ENCODE peak calls at places on chromosome 7, in ten cellular contexts. D, N, E, T, A, Q, B, Y, J and G are unnamed samples.

GRCh38 chr7:142443614-142444013 is 185.8 kb upstream of the PRSS58 start:
- DNase-seq in D (no peak), N (no peak), E (no peak), T (no peak), A (no peak), Q (no peak), B (no peak), Y (no peak), J (no peak), G (no peak)

GRCh38 chr7:10662491-10662890 is 311.2 kb upstream of the PHF14 start:
- DNase-seq in D (peak; percentile 9), N (no peak), E (no peak), T (no peak), A (no peak), Q (no peak), B (no peak), Y (no peak), J (no peak), G (no peak)

GRCh38 chr7:123352957-123353356 is 153.2 kb upstream of the SLC13A1 start:
- DNase-seq in D (no peak), N (no peak), E (no peak), T (no peak), A (no peak), Q (no peak), B (no peak), Y (no peak), J (no peak), G (no peak)

GRCh38 chr7:115561341-115562110 is 469.0 kb downstream of the TFEC start:
- DNase-seq in D (no peak), N (no peak), E (no peak), T (no peak), A (no peak), Q (no peak), B (no peak), Y (peak; percentile 94), J (no peak), G (no peak)

GRCh38 chr7:18363751-18364402 is 131.7 kb upstream of the HDAC9 start:
- DNase-seq in D (no peak), N (no peak), E (no peak), T (no peak), A (no peak), Q (no peak), B (no peak), Y (no peak), J (no peak), G (no peak)

GRCh38 chr7:105830405-105831218 is 45.8 kb downstream of the ATXN7L1 start:
- DNase-seq in D (no peak), N (no peak), E (no peak), T (no peak), A (no peak), Q (peak; percentile 94), B (no peak), Y (peak; percentile 98), J (no peak), G (no peak)

GRCh38 chr7:137135654-137136350 is 207.7 kb downstream of the PTN start:
- DNase-seq in D (no peak), N (no peak), E (no peak), T (no peak), A (no peak), Q (no peak), B (no peak), Y (peak; percentile 36), J (no peak), G (no peak)

GRCh38 chr7:135645296-135645904 is 16.9 kb upstream of the STMP1 start:
- DNase-seq in D (peak; percentile 70), N (peak; percentile 37), E (no peak), T (no peak), A (no peak), Q (peak; percentile 51), B (peak; percentile 23), Y (peak; percentile 52), J (no peak), G (no peak)

GRCh38 chr7:99030145-99030856 is 113.6 kb downstream of the SMURF1 start:
- DNase-seq in D (no peak), N (no peak), E (no peak), T (peak; percentile 49), A (no peak), Q (no peak), B (no peak), Y (no peak), J (no peak), G (no peak)

GRCh38 chr7:72183835-72184234 is 228.3 kb downstream of the CALN1 start:
- DNase-seq in D (no peak), N (no peak), E (no peak), T (no peak), A (no peak), Q (no peak), B (no peak), Y (no peak), J (no peak), G (no peak)

GRCh38 chr7:3033136-3033535 is 10.5 kb downstream of the CARD11 start:
- DNase-seq in D (no peak), N (no peak), E (no peak), T (no peak), A (no peak), Q (no peak), B (no peak), Y (no peak), J (no peak), G (no peak)

GRCh38 chr7:151233111-151233701 is 923 bp downstream of the CHPF2 start:
- DNase-seq in D (no peak), N (peak; percentile 56), E (peak; percentile 54), T (no peak), A (peak; percentile 83), Q (peak; percentile 79), B (no peak), Y (peak; percentile 85), J (peak; percentile 80), G (no peak)

GRCh38 chr7:75531359-75531821 is 39.3 kb downstream of the SPDYE5 start:
- DNase-seq in D (no peak), N (no peak), E (no peak), T (no peak), A (no peak), Q (peak; percentile 54), B (no peak), Y (no peak), J (no peak), G (no peak)

GRCh38 chr7:151236406-151236805 is 4.1 kb downstream of the CHPF2 start:
- DNase-seq in D (no peak), N (no peak), E (no peak), T (no peak), A (no peak), Q (no peak), B (no peak), Y (no peak), J (no peak), G (no peak)

GRCh38 chr7:152521420-152522337 is 85.9 kb upstream of the KMT2C start:
- DNase-seq in D (no peak), N (no peak), E (no peak), T (no peak), A (peak; percentile 43), Q (peak; percentile 77), B (no peak), Y (no peak), J (no peak), G (no peak)

GRCh38 chr7:136869991-136870798 is 1.7 kb downstream of the CHRM2 start:
- DNase-seq in D (no peak), N (no peak), E (no peak), T (no peak), A (peak; percentile 58), Q (no peak), B (no peak), Y (no peak), J (no peak), G (no peak)

GRCh38 chr7:95180-95862 is 97.0 kb upstream of the FAM20C start:
- DNase-seq in D (no peak), N (no peak), E (no peak), T (no peak), A (no peak), Q (no peak), B (no peak), Y (no peak), J (no peak), G (no peak)

GRCh38 chr7:50315193-50315592 is 10.7 kb downstream of the IKZF1 start:
- DNase-seq in D (no peak), N (no peak), E (no peak), T (no peak), A (no peak), Q (no peak), B (no peak), Y (no peak), J (no peak), G (no peak)

GRCh38 chr7:74653686-74654181 is 3.8 kb upstream of the GTF2I start:
- DNase-seq in D (no peak), N (no peak), E (no peak), T (no peak), A (no peak), Q (no peak), B (no peak), Y (no peak), J (no peak), G (no peak)

GRCh38 chr7:83908526-83908925 is 259.6 kb upstream of the SEMA3E start:
- DNase-seq in D (no peak), N (no peak), E (no peak), T (no peak), A (no peak), Q (no peak), B (no peak), Y (no peak), J (no peak), G (no peak)

GRCh38 chr7:155357573-155358041 is 59.9 kb downstream of the INSIG1 start:
- DNase-seq in D (no peak), N (no peak), E (no peak), T (no peak), A (peak; percentile 47), Q (no peak), B (no peak), Y (peak; percentile 72), J (no peak), G (no peak)

GRCh38 chr7:405489-406211 is 114.0 kb downstream of the PDGFA start:
- DNase-seq in D (no peak), N (no peak), E (peak; percentile 6), T (peak; percentile 40), A (peak; percentile 63), Q (no peak), B (no peak), Y (no peak), J (no peak), G (no peak)

GRCh38 chr7:41870505-41871138 is 167.7 kb upstream of the INHBA start:
- DNase-seq in D (no peak), N (no peak), E (no peak), T (no peak), A (no peak), Q (no peak), B (no peak), Y (no peak), J (no peak), G (no peak)

GRCh38 chr7:99396914-99397631 is 11.3 kb downstream of the PDAP1 start:
- DNase-seq in D (no peak), N (no peak), E (no peak), T (no peak), A (no peak), Q (no peak), B (no peak), Y (no peak), J (no peak), G (no peak)

GRCh38 chr7:15459018-15459621 is 102.7 kb downstream of the AGMO start:
- DNase-seq in D (peak; percentile 42), N (no peak), E (no peak), T (no peak), A (no peak), Q (no peak), B (no peak), Y (no peak), J (no peak), G (no peak)

GRCh38 chr7:2232766-2233520 is at the start of gene MAD1L1:
- DNase-seq in D (peak; percentile 90), N (peak; percentile 83), E (peak; percentile 82), T (peak; percentile 96), A (peak; percentile 96), Q (peak; percentile 96), B (peak; percentile 85), Y (peak; percentile 90), J (peak; percentile 91), G (peak; percentile 88)

GRCh38 chr7:117389871-117390270 is 37.4 kb downstream of the ASZ1 start:
- DNase-seq in D (no peak), N (no peak), E (no peak), T (no peak), A (no peak), Q (no peak), B (no peak), Y (no peak), J (no peak), G (no peak)

GRCh38 chr7:135517060-135517459 is 7.2 kb upstream of the CNOT4 start:
- DNase-seq in D (no peak), N (no peak), E (no peak), T (no peak), A (no peak), Q (no peak), B (no peak), Y (no peak), J (no peak), G (no peak)